ENCODE peak calls at places on chromosomes 7 and 10, in seven cellular contexts. D, G, M, L, Y, T and U are unnamed samples.

GRCh38 chr7:17090751-17091150 is 207.7 kb upstream of the AHR start:
- DNase-seq in D (peak), G (no peak), M (no peak), L (no peak), Y (no peak), T (no peak), U (no peak)

GRCh38 chr7:36546331-36546730 is 156.7 kb downstream of the ANLN start:
- DNase-seq in D (no peak), G (no peak), M (no peak), L (no peak), Y (no peak), T (no peak), U (no peak)

GRCh38 chr7:156347132-156347531 is 293.4 kb upstream of the RNF32 start:
- DNase-seq in D (no peak), G (no peak), M (no peak), L (no peak), Y (no peak), T (no peak), U (no peak)

GRCh38 chr10:129865960-129866359 is 98.1 kb downstream of the EBF3 start:
- DNase-seq in D (no peak), G (no peak), M (no peak), L (no peak), Y (no peak), T (no peak), U (no peak)

GRCh38 chr10:70758757-70759514 is 26.2 kb downstream of the TBATA start:
- DNase-seq in D (peak), G (peak), M (peak), L (peak), Y (peak), T (peak), U (no peak)

GRCh38 chr7:156473476-156474240 is 166.9 kb upstream of the RNF32 start:
- DNase-seq in D (peak), G (no peak), M (peak), L (no peak), Y (peak), T (peak), U (no peak)

GRCh38 chr10:4354382-4354812 is 471.6 kb upstream of the AKR1E2 start:
- DNase-seq in D (peak), G (no peak), M (no peak), L (no peak), Y (no peak), T (no peak), U (no peak)

GRCh38 chr10:97020452-97021400 is 165.0 kb downstream of the SLIT1 start:
- DNase-seq in D (peak), G (peak), M (peak), L (peak), Y (peak), T (no peak), U (peak)

GRCh38 chr10:48820231-48820630 is 119.4 kb downstream of the LRRC18 start:
- DNase-seq in D (no peak), G (no peak), M (no peak), L (no peak), Y (no peak), T (no peak), U (no peak)

GRCh38 chr7:40983106-40983505 is 719.8 kb downstream of the INHBA start:
- DNase-seq in D (no peak), G (no peak), M (no peak), L (no peak), Y (no peak), T (no peak), U (no peak)

GRCh38 chr10:43371418-43371817 is at the start of gene FXYD4:
- DNase-seq in D (no peak), G (no peak), M (no peak), L (no peak), Y (peak), T (no peak), U (no peak)

GRCh38 chr10:130357226-130357625 is 221.0 kb downstream of the GLRX3 start:
- DNase-seq in D (no peak), G (peak), M (no peak), L (no peak), Y (no peak), T (peak), U (no peak)

GRCh38 chr7:19939746-19940145 is 166.3 kb upstream of the TMEM196 start:
- DNase-seq in D (peak), G (no peak), M (no peak), L (no peak), Y (no peak), T (no peak), U (no peak)

GRCh38 chr10:93867481-93867880 is 26.3 kb upstream of the SLC35G1 start:
- DNase-seq in D (no peak), G (no peak), M (no peak), L (no peak), Y (no peak), T (no peak), U (no peak)

DNA sequence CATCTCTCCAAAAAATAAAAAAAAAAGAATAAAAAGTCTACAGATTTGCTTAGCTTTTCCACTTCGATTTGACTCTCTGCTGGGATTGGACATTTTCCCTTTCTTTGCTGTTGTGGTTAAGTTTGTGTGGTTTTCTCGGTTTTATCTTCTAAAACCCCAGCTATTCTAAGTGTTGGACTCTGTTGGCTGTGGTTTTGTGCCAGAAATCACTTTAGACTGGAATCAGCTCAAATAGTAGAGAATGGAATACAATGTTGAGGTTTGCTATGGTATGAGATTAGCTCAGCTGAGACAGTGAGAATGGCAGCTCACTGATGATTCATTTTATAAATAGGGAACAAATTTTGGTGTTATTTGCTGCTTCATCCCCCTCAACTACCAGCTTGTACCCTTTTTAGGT is 116.0 kb downstream of the BUB3 start:
- DNase-seq in D (peak), G (no peak), M (no peak), L (no peak), Y (no peak), T (no peak), U (no peak)
- H3K27ac ChIP-seq in D (no peak), G (no peak), M (no peak), L (no peak), Y (no peak), T (no peak), U (no peak)

DNA sequence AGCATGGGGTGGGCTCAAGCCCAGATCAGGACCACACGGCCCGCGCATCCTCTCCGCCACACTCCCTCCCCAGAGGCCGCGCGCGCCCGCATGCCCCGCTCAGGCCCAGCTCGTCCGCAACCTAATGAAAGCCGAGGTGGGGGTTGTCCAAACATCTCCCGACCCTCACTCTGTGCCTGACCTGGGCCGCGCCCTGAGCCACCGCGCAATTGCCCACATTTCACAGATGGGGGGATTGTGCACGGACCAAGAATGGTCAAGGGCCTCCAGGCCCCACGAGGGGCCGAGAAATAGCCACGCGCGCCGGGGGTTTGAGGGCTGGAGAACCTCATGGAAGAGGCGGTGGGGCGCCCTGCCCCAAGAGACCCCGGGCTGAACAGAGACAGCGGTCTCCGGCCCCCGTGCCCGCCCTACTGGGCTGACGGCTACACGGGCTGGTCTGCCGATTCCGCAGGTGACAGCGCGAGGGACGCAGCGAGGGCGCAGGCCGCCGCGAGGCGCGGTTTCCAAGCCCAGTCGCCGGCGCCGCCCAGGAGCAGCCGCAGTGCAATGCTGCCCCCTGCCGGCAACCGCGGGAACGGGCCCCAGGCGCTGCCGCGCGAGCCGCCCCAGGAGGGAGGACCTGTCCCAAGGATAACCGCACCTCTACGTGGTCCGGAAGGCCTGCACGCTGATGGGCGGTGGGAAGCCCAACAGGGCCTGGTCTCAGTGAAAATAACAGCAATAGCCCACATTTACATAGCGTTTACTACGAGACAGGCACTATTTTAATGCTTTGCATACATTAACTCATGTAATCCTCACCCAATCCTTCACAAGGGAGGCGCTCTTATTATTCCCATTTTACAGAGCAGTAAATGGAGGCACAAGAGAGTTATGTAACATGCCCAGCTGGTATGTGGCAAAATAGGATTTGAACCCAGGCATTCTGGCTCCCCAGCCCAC is 10.5 kb upstream of the GRID1 start:
- DNase-seq in D (peak), G (peak), M (peak), L (peak), Y (peak), T (peak), U (no peak)
- TF ChIP-seq CTCF in D (peak), G (peak), M (peak), L (peak), Y (no peak), T (peak), U (peak)

GRCh38 chr10:51073035-51073434 is 1.3 kb upstream of the PRKG1 start:
- DNase-seq in D (no peak), G (no peak), M (no peak), L (no peak), Y (no peak), T (no peak), U (no peak)
- H3K4me3 ChIP-seq in D (no peak), G (no peak), M (no peak), L (no peak), Y (peak), T (no peak), U (peak)

GRCh38 chr7:517848-518629 is 1.6 kb downstream of the PDGFA start:
- DNase-seq in D (peak), G (peak), M (peak), L (no peak), Y (peak), T (no peak), U (peak)
- H3K27ac ChIP-seq in D (peak), G (peak), M (peak), L (no peak), Y (peak), T (peak), U (peak)

GRCh38 chr10:118615888-118616287 is 20.4 kb upstream of the PRLHR start:
- DNase-seq in D (peak), G (no peak), M (no peak), L (peak), Y (no peak), T (no peak), U (no peak)
- TF ChIP-seq CTCF in D (peak), G (no peak), M (no peak), L (peak), Y (no peak), T (no peak), U (no peak)

DNA sequence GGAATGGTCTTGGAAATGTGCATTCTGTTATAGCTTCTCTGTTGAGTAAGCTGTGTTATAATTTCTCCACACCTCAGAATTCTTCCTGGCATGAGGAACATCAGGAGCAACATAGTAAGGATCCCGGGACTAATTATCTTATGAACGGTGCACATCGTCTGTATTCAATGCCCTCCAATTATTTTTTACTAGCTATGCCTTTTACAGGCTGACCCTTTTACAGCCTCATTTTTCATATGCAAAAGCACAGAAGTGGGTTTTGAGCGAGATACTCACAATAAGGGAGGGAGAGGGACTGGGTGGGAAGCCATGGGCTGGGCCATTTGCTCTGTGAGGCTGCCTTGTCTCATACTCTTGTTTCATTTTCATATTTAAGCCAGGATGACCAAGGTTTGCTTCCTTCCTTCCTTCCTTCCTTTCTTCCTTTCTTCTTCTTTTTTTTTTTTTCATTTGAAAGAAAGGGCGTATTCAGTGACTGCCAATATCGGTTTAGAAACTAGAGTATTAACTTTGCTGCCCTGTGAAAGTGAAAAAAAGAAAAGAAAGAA is 259.3 kb downstream of the TRIL start:
- DNase-seq in D (no peak), G (no peak), M (no peak), L (no peak), Y (no peak), T (no peak), U (no peak)
- H3K4me3 ChIP-seq in D (no peak), G (no peak), M (no peak), L (no peak), Y (no peak), T (no peak), U (peak)

DNA sequence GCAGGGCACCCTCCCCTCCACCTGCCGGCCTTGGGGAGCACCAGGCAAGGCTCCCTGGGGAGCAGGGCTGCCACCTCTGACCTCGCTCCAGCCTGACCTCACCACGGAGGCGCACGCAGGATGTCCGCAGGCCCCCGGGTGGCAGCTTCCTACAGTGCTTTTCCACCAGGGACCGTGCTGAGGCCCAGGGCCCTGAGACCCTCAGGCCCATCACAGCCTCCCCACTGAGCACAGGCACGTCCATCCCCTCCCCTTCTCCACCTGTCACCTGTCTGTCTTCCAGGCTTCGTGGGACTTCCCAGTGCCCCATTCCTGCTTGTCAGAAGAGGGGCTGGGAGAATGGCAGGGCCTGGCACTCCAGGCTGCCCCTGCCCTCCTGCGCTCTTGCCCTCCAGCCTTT is 90.1 kb downstream of the LHPP start:
- DNase-seq in D (no peak), G (no peak), M (no peak), L (no peak), Y (no peak), T (no peak), U (no peak)
- H3K27ac ChIP-seq in D (no peak), G (no peak), M (no peak), L (no peak), Y (no peak), T (no peak), U (no peak)

GRCh38 chr7:23105644-23106490 is at the start of gene KLHL7:
- DNase-seq in D (peak), G (peak), M (peak), L (peak), Y (peak), T (peak), U (peak)
- TF ChIP-seq CTCF in D (peak), G (no peak), M (no peak), L (peak), Y (no peak), T (no peak), U (no peak)

DNA sequence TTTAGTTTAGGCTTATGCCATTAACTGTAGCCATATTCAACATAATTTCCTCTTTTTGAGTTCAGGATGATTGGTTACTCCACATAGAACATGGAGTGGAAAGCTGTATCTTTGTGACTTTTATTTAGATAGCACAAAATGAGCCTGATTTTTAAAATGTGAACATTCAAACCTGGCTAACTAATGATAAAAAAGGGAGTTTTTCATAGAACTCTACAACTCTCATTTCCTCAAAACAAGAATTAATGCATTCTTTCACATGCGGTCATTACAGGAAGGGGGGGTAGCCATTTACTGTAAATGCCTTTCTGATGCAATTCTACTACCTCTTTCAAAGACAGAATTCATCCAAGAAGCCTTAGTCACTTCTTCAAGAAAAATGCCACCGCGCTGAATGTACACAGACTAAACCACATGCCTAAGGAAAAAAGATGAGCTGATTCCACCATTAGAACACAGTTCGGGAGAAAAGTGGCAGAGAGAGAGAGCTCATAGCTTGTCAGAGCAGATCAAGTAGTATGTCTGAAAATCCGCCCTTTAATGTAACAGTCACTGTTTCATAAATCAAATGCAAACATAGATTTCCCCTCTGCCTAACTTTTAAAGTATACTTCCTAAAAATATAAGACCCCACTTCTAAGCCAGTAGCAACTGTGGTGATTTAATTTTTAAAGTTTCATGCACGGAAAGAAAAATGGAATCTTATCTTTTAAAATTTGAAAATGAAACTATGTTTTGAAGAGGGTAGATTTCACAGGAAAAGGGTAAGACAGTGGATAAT is 226.4 kb upstream of the KLF14 start:
- DNase-seq in D (peak), G (no peak), M (no peak), L (no peak), Y (no peak), T (no peak), U (no peak)
- H3K4me3 ChIP-seq in D (peak), G (no peak), M (no peak), L (no peak), Y (no peak), T (no peak), U (no peak)

GRCh38 chr10:26087666-26088065 is 128.9 kb upstream of the GAD2 start:
- DNase-seq in D (no peak), G (no peak), M (no peak), L (no peak), Y (no peak), T (no peak), U (no peak)
- H3K27ac ChIP-seq in D (no peak), G (no peak), M (no peak), L (no peak), Y (no peak), T (no peak), U (no peak)